ENCODE peak calls at places on chromosomes 11 and 22, in eight cellular contexts. W, C, R, N, H, A, O and S are unnamed samples.
A peak's percentile ranks its signal among the peaks of the same experiment; 100 is the strongest.

GRCh38 chr11:35477871-35478270 is 47.5 kb downstream of the PAMR1 start:
- DNase-seq in W (peak; percentile 43), A (no peak), R (no peak), H (no peak), N (no peak), O (no peak), C (no peak), S (no peak)

GRCh38 chr11:113985906-113986305 is 11.0 kb downstream of the HTR3A start:
- DNase-seq in N (no peak), A (no peak), O (no peak), W (no peak), R (no peak), C (no peak), H (no peak), S (no peak)

GRCh38 chr22:35484651-35485372 is 55.8 kb upstream of the RASD2 start:
- DNase-seq in O (no peak), C (no peak), R (no peak), W (no peak), N (no peak), A (peak; percentile 52), H (peak; percentile 53), S (no peak)

GRCh38 chr11:68704887-68705286 is 20.5 kb downstream of the GAL start:
- DNase-seq in W (peak; percentile 73), N (no peak), O (no peak), A (no peak), C (no peak), H (no peak), R (no peak), S (no peak)

GRCh38 chr11:120151536-120151935 is 13.6 kb upstream of the TRIM29 start:
- DNase-seq in H (no peak), O (no peak), A (no peak), W (no peak), N (no peak), C (no peak), R (no peak), S (no peak)

GRCh38 chr22:31448382-31448781 is 41.3 kb downstream of the EIF4ENIF1 start:
- DNase-seq in O (no peak), R (no peak), H (no peak), N (no peak), A (no peak), W (no peak), C (no peak), S (no peak)

GRCh38 chr11:425301-425700 is 10.5 kb upstream of the SIGIRR start:
- DNase-seq in O (no peak), W (no peak), C (no peak), R (no peak), N (no peak), A (no peak), H (no peak), S (no peak)

GRCh38 chr22:25658641-25659040 is 83.3 kb upstream of the MYO18B start:
- DNase-seq in N (no peak), C (no peak), W (no peak), R (no peak), A (no peak), O (peak; percentile 39), H (peak; percentile 34), S (no peak)

GRCh38 chr11:128862913-128863660 is 4.0 kb downstream of the KCNJ1 start:
- DNase-seq in H (peak; percentile 55), C (peak; percentile 16), W (no peak), A (no peak), O (no peak), R (no peak), N (peak; percentile 29), S (no peak)

GRCh38 chr22:30781271-30781875 is 86.7 kb downstream of the OSBP2 start:
- DNase-seq in W (no peak), O (no peak), C (no peak), R (no peak), A (no peak), N (no peak), H (no peak), S (no peak)

GRCh38 chr11:17314232-17314547 is 37.4 kb upstream of the NCR3LG1 start:
- DNase-seq in A (no peak), N (no peak), R (no peak), H (peak; percentile 90), C (peak; percentile 82), W (no peak), O (no peak), S (no peak)

GRCh38 chr11:65977621-65978390 is 16.3 kb downstream of the SART1 start:
- DNase-seq in O (no peak), C (no peak), A (no peak), R (no peak), H (no peak), N (no peak), W (no peak), S (no peak)

GRCh38 chr11:35529971-35530495 is 4.6 kb upstream of the PAMR1 start:
- DNase-seq in A (no peak), C (peak; percentile 92), N (peak; percentile 81), R (peak; percentile 68), W (no peak), O (peak; percentile 45), H (peak; percentile 98), S (no peak)

GRCh38 chr11:11973361-11973800 is 35.0 kb downstream of the DKK3 start:
- DNase-seq in W (no peak), A (no peak), O (peak; percentile 74), H (peak; percentile 54), R (peak; percentile 88), N (no peak), C (no peak), S (no peak)

GRCh38 chr11:65551572-65552398 is 6.4 kb downstream of the LTBP3 start:
- DNase-seq in R (no peak), H (peak; percentile 40), W (peak; percentile 83), O (no peak), C (no peak), N (peak; percentile 63), A (no peak), S (peak; percentile 81)

GRCh38 chr11:133058501-133058900 is 473.8 kb downstream of the OPCML start:
- DNase-seq in W (peak; percentile 62), R (no peak), A (no peak), H (no peak), O (no peak), C (no peak), N (peak; percentile 5), S (no peak)

GRCh38 chr11:33387586-33387985 is 130.4 kb downstream of the HIPK3 start:
- DNase-seq in R (no peak), C (no peak), A (no peak), W (no peak), N (no peak), H (no peak), O (no peak), S (peak; percentile 45)

GRCh38 chr11:117668291-117668690 is 128.7 kb downstream of the DSCAML1 start:
- DNase-seq in R (no peak), C (no peak), O (no peak), W (no peak), N (no peak), H (no peak), A (no peak), S (no peak)

GRCh38 chr11:75337195-75337654 is 14.2 kb downstream of the ARRB1 start:
- DNase-seq in C (no peak), O (no peak), W (no peak), H (peak; percentile 73), R (peak; percentile 82), N (peak; percentile 82), A (no peak), S (no peak)

GRCh38 chr11:119892311-119892808 is 163.4 kb upstream of the NECTIN1 start:
- DNase-seq in W (no peak), C (no peak), H (no peak), R (no peak), N (no peak), A (no peak), O (no peak), S (no peak)

GRCh38 chr11:22785251-22785650 is 44.4 kb downstream of the SVIP start:
- DNase-seq in W (no peak), R (no peak), C (no peak), N (no peak), H (peak; percentile 9), O (no peak), A (no peak), S (no peak)

GRCh38 chr11:32391965-32392553 is 43.3 kb downstream of the WT1 start:
- DNase-seq in A (no peak), H (peak; percentile 42), O (no peak), N (no peak), W (no peak), R (no peak), C (peak; percentile 30), S (no peak)

GRCh38 chr11:122697636-122698167 is 42.2 kb downstream of the UBASH3B start:
- DNase-seq in H (peak; percentile 55), W (no peak), R (no peak), C (no peak), O (no peak), A (no peak), N (peak; percentile 93), S (peak; percentile 70)

DNA sequence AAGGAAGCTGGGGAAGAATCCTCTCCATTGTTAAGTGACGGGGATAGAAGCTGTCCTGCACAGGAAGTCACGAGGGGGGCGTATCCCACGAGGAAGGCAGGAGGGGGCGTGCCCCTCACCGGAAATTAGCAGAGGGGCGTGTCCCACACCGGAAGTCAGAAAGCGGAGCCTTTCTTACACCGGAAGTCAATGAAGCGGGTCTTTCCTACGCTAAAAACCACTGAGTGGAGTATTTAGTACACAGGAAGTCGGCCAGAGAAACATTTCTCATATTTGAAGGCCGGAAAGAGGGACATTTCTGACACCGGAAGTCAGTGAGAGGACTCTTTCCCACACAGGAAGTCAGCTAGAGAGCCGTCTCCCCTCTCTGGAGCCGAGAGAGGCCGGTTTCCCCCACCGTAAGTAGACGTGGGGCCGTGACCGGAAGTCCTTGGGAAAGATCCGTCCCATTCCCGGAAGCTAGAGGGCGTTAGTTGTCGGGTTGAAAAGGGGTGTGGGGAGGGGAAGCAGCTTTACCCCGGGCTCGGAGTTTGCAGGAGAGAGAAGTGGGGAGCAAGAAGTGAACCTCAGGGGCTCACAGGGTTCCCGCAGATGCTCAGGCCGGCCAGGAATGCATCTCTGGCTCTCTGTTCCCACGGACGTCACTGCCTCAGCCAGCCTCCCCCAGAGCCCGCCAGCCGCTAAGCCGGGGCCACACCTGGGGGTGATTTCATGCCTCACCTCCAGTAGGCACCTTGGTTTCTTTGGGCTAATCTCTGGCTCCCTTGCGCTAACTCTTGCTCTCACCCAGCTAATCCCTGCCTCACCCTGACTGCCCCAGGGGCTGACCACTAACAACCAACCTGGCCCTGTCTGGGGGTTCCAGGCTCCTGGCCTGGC is 15.4 kb downstream of the MIAT start:
- DNase-seq in C (peak; percentile 88), A (no peak), W (peak; percentile 97), O (peak; percentile 94), N (peak; percentile 85), R (peak; percentile 97), H (peak; percentile 92), S (peak; percentile 79)
- TF ChIP-seq CTCF in C (peak; percentile 65), A (peak; percentile 82), W (peak; percentile 44), O (peak; percentile 56), N (peak; percentile 59), R (no peak), H (peak; percentile 44), S (peak; percentile 15)

GRCh38 chr11:115581871-115582639 is 77.8 kb upstream of the CADM1 start:
- DNase-seq in C (no peak), R (no peak), W (peak; percentile 58), H (no peak), N (no peak), A (no peak), O (no peak), S (no peak)
- TF ChIP-seq CTCF in C (peak; percentile 35), R (no peak), W (no peak), H (no peak), N (no peak), A (peak; percentile 68), O (no peak), S (no peak)

GRCh38 chr11:21142007-21142406 is 472.6 kb downstream of the NELL1 start:
- DNase-seq in H (no peak), W (peak; percentile 77), O (no peak), N (no peak), A (no peak), R (no peak), C (no peak), S (no peak)
- TF ChIP-seq CTCF in H (no peak), W (peak; percentile 71), O (no peak), N (no peak), A (no peak), R (no peak), C (no peak), S (no peak)

GRCh38 chr22:36977401-36977861 is 41.8 kb downstream of the TST start:
- DNase-seq in W (peak; percentile 94), H (peak; percentile 7), C (no peak), O (peak; percentile 47), A (no peak), R (peak; percentile 74), N (no peak), S (peak; percentile 78)
- TF ChIP-seq CTCF in W (peak; percentile 69), H (peak; percentile 20), C (peak; percentile 22), O (no peak), A (no peak), R (peak; percentile 4), N (no peak), S (peak; percentile 52)